ENCODE peak calls at places on chromosomes 5 and 9, in six cellular contexts. A, P, X, U, V and G are unnamed samples.

GRCh38 chr5:59380350-59380951 is 513.1 kb downstream of the PDE4D start:
- DNase-seq in A (no peak), P (no peak), X (peak; percentile 76), U (peak; percentile 70), V (peak; percentile 73), G (peak; percentile 87)

GRCh38 chr5:143134269-143134668 is 269.2 kb downstream of the NR3C1 start:
- DNase-seq in A (no peak), P (no peak), X (peak; percentile 67), U (no peak), V (no peak), G (no peak)

GRCh38 chr9:36542355-36542754 is 30.3 kb upstream of the MELK start:
- DNase-seq in A (no peak), P (no peak), X (no peak), U (no peak), V (no peak), G (no peak)

GRCh38 chr9:12604154-12604825 is 88.9 kb upstream of the TYRP1 start:
- DNase-seq in A (no peak), P (no peak), X (peak; percentile 70), U (peak; percentile 32), V (peak; percentile 14), G (peak; percentile 29)

GRCh38 chr5:89595065-89595464 is 712.1 kb upstream of the MEF2C start:
- DNase-seq in A (no peak), P (no peak), X (no peak), U (no peak), V (no peak), G (no peak)

GRCh38 chr5:61881821-61882220 is 424.2 kb upstream of the KIF2A start:
- DNase-seq in A (no peak), P (no peak), X (peak; percentile 49), U (peak; percentile 54), V (peak; percentile 4), G (no peak)

GRCh38 chr9:85508616-85509015 is 233.1 kb downstream of the AGTPBP1 start:
- DNase-seq in A (no peak), P (no peak), X (peak; percentile 28), U (no peak), V (no peak), G (peak; percentile 17)

GRCh38 chr5:129906177-129906887 is 2.1 kb downstream of the CHSY3 start:
- DNase-seq in A (no peak), P (no peak), X (no peak), U (no peak), V (peak; percentile 57), G (peak; percentile 58)

GRCh38 chr5:88743231-88743879 is 139.6 kb downstream of the MEF2C start:
- DNase-seq in A (no peak), P (no peak), X (peak; percentile 52), U (no peak), V (peak; percentile 70), G (peak; percentile 30)

GRCh38 chr9:108217601-108218190 is 638.1 kb downstream of the ACTL7B start:
- DNase-seq in A (no peak), P (no peak), X (no peak), U (no peak), V (peak; percentile 49), G (no peak)

GRCh38 chr5:93894471-93895354 is 153.3 kb upstream of the POU5F2 start:
- DNase-seq in A (no peak), P (no peak), X (peak; percentile 20), U (no peak), V (peak; percentile 27), G (peak; percentile 30)

GRCh38 chr9:21244841-21245240 is 5.0 kb upstream of the IFNA14 start:
- DNase-seq in A (no peak), P (no peak), X (no peak), U (no peak), V (no peak), G (no peak)

GRCh38 chr5:1772634-1773033 is 27.0 kb downstream of the MRPL36 start:
- DNase-seq in A (no peak), P (no peak), X (no peak), U (no peak), V (peak; percentile 62), G (peak; percentile 68)

GRCh38 chr9:88747768-88748167 is 212.8 kb downstream of the NXNL2 start:
- DNase-seq in A (no peak), P (no peak), X (peak; percentile 85), U (peak; percentile 54), V (peak; percentile 94), G (peak; percentile 91)

GRCh38 chr9:100602302-100602930 is 24.5 kb downstream of the CAVIN4 start:
- DNase-seq in A (no peak), P (no peak), X (peak; percentile 74), U (peak; percentile 51), V (peak; percentile 66), G (peak; percentile 70)

GRCh38 chr5:111551569-111552275 is 39.4 kb upstream of the STARD4 start:
- DNase-seq in A (no peak), P (no peak), X (peak; percentile 22), U (no peak), V (no peak), G (peak; percentile 45)

GRCh38 chr5:95720094-95720793 is 10.9 kb upstream of the RHOBTB3 start:
- DNase-seq in A (no peak), P (no peak), X (no peak), U (no peak), V (no peak), G (no peak)

GRCh38 chr9:110156416-110156815 is 51.5 kb downstream of the C9orf152 start:
- DNase-seq in A (no peak), P (no peak), X (no peak), U (no peak), V (no peak), G (no peak)
- H3K4me3 ChIP-seq in A (no peak overlapping the region), P (no peak overlapping the region), X (no peak overlapping the region), U (no peak overlapping the region), V (no peak overlapping the region), G (no peak overlapping the region)

GRCh38 chr9:95875305-95876137 is at the start of gene ERCC6L2:
- DNase-seq in A (peak; percentile 96), P (peak; percentile 94), X (peak; percentile 97), U (peak; percentile 93), V (peak; percentile 99), G (peak; percentile 99)
- TF ChIP-seq CTCF in A (no peak), P (no peak), X (no peak), U (no peak), V (peak; percentile 4), G (no peak)

DNA sequence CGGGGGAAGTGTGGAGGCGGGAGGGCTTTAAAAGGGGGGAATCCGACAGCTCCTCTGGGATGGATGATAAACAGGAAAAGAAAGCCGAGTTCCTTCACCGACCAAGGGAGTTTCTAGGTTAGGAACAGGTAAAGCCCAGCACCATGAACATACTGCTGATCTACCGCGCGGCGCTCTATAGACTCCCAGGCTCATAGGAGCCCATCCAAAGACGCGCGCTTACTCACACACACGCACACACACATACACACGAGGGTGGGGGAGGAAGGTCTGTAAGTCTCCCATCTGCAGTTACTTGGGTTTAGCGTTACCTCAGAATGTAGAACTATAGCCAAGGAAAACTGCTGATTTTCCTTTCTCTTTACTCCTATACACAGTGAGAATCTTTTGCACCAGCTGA is 2.6 kb upstream of the GABRB2 start:
- DNase-seq in A (no peak), P (no peak), X (no peak), U (no peak), V (peak; percentile 3), G (no peak)
- H3K4me3 ChIP-seq in A (no peak overlapping the region), P (no peak overlapping the region), X (no peak overlapping the region), U (no peak overlapping the region), V (no peak overlapping the region), G (no peak overlapping the region)

GRCh38 chr5:23820764-23821471 is 313.5 kb downstream of the PRDM9 start:
- DNase-seq in A (no peak), P (no peak), X (peak; percentile 53), U (peak; percentile 32), V (peak; percentile 1), G (peak; percentile 38)
- TF ChIP-seq CTCF in A (no peak), P (peak; percentile 30), X (peak; percentile 40), U (peak; percentile 72), V (no peak), G (peak; percentile 38)

GRCh38 chr5:83474986-83475385 is 3.4 kb downstream of the VCAN start:
- DNase-seq in A (no peak), P (no peak), X (no peak), U (no peak), V (no peak), G (no peak)
- H3K4me3 ChIP-seq in A (no peak overlapping the region), P (peak overlapping the region; percentile 55), X (peak overlapping the region; percentile 61), U (peak overlapping the region; percentile 96), V (peak overlapping the region; percentile 92), G (peak overlapping the region; percentile 85)